ENCODE peak calls at places on chromosome 1, in five cellular contexts. One of them, this sample, is unnamed.

GRCh38 chr1:70754711-70755110 is 292.9 kb downstream of the PTGER3 start:
- DNase-seq in activated T-helper 1 cell treated with anti-CD3 and anti-CD28 coated beads, Interleukin-12 subunit alpha, Interleukin-12 subunit beta, Interleukin-2, Interleukin-4 antibody, amounts not matched to agents 30 ng/mL and 10 ng/mL and 1 ng/mL, durations not matched to agents 14 hours and 24 hours and 36 hours: no peak
- DNase-seq in AG20443: no peak
- DNase-seq in activated naive CD8-positive, alpha-beta T cell treated with anti-CD3 and anti-CD28 coated beads, Interleukin-2, amount 10 ng/mL, durations not matched to agents 7 days and 5 days: no peak
- DNase-seq in activated CD8-positive, alpha-beta memory T cell treated with anti-CD3 and anti-CD28 coated beads for 4 hours: no peak
- DNase-seq in this sample: no peak

GRCh38 chr1:4118746-4119515 is 218.9 kb upstream of the C1orf174 start:
- DNase-seq in activated T-helper 1 cell treated with anti-CD3 and anti-CD28 coated beads, Interleukin-12 subunit alpha, Interleukin-12 subunit beta, Interleukin-2, Interleukin-4 antibody, amounts not matched to agents 30 ng/mL and 10 ng/mL and 1 ng/mL, durations not matched to agents 14 hours and 24 hours and 36 hours: no peak
- DNase-seq in AG20443: no peak
- DNase-seq in activated naive CD8-positive, alpha-beta T cell treated with anti-CD3 and anti-CD28 coated beads, Interleukin-2, amount 10 ng/mL, durations not matched to agents 7 days and 5 days: peak
- DNase-seq in activated CD8-positive, alpha-beta memory T cell treated with anti-CD3 and anti-CD28 coated beads for 4 hours: no peak
- DNase-seq in this sample: no peak

GRCh38 chr1:228163004-228163753 is 2.4 kb upstream of the IBA57 start:
- DNase-seq in activated T-helper 1 cell treated with anti-CD3 and anti-CD28 coated beads, Interleukin-12 subunit alpha, Interleukin-12 subunit beta, Interleukin-2, Interleukin-4 antibody, amounts not matched to agents 30 ng/mL and 10 ng/mL and 1 ng/mL, durations not matched to agents 14 hours and 24 hours and 36 hours: no peak
- DNase-seq in AG20443: peak
- DNase-seq in activated naive CD8-positive, alpha-beta T cell treated with anti-CD3 and anti-CD28 coated beads, Interleukin-2, amount 10 ng/mL, durations not matched to agents 7 days and 5 days: no peak
- DNase-seq in activated CD8-positive, alpha-beta memory T cell treated with anti-CD3 and anti-CD28 coated beads for 4 hours: no peak
- DNase-seq in this sample: no peak

GRCh38 chr1:181015258-181015630 is 7.4 kb downstream of the STX6 start:
- DNase-seq in activated T-helper 1 cell treated with anti-CD3 and anti-CD28 coated beads, Interleukin-12 subunit alpha, Interleukin-12 subunit beta, Interleukin-2, Interleukin-4 antibody, amounts not matched to agents 30 ng/mL and 10 ng/mL and 1 ng/mL, durations not matched to agents 14 hours and 24 hours and 36 hours: no peak
- DNase-seq in AG20443: no peak
- DNase-seq in activated naive CD8-positive, alpha-beta T cell treated with anti-CD3 and anti-CD28 coated beads, Interleukin-2, amount 10 ng/mL, durations not matched to agents 7 days and 5 days: no peak
- DNase-seq in activated CD8-positive, alpha-beta memory T cell treated with anti-CD3 and anti-CD28 coated beads for 4 hours: no peak
- DNase-seq in this sample: no peak

GRCh38 chr1:52534928-52535764 is 17.7 kb downstream of the TUT4 start:
- DNase-seq in activated T-helper 1 cell treated with anti-CD3 and anti-CD28 coated beads, Interleukin-12 subunit alpha, Interleukin-12 subunit beta, Interleukin-2, Interleukin-4 antibody, amounts not matched to agents 30 ng/mL and 10 ng/mL and 1 ng/mL, durations not matched to agents 14 hours and 24 hours and 36 hours: no peak
- DNase-seq in AG20443: peak
- DNase-seq in activated naive CD8-positive, alpha-beta T cell treated with anti-CD3 and anti-CD28 coated beads, Interleukin-2, amount 10 ng/mL, durations not matched to agents 7 days and 5 days: no peak
- DNase-seq in activated CD8-positive, alpha-beta memory T cell treated with anti-CD3 and anti-CD28 coated beads for 4 hours: no peak
- DNase-seq in this sample: no peak

GRCh38 chr1:87279966-87280535 is 48.6 kb upstream of the LMO4 start:
- DNase-seq in activated T-helper 1 cell treated with anti-CD3 and anti-CD28 coated beads, Interleukin-12 subunit alpha, Interleukin-12 subunit beta, Interleukin-2, Interleukin-4 antibody, amounts not matched to agents 30 ng/mL and 10 ng/mL and 1 ng/mL, durations not matched to agents 14 hours and 24 hours and 36 hours: no peak
- DNase-seq in AG20443: no peak
- DNase-seq in activated naive CD8-positive, alpha-beta T cell treated with anti-CD3 and anti-CD28 coated beads, Interleukin-2, amount 10 ng/mL, durations not matched to agents 7 days and 5 days: no peak
- DNase-seq in activated CD8-positive, alpha-beta memory T cell treated with anti-CD3 and anti-CD28 coated beads for 4 hours: no peak
- DNase-seq in this sample: no peak

GRCh38 chr1:99573431-99574217 is 72.3 kb upstream of the PALMD start:
- DNase-seq in activated T-helper 1 cell treated with anti-CD3 and anti-CD28 coated beads, Interleukin-12 subunit alpha, Interleukin-12 subunit beta, Interleukin-2, Interleukin-4 antibody, amounts not matched to agents 30 ng/mL and 10 ng/mL and 1 ng/mL, durations not matched to agents 14 hours and 24 hours and 36 hours: no peak
- DNase-seq in AG20443: no peak
- DNase-seq in activated naive CD8-positive, alpha-beta T cell treated with anti-CD3 and anti-CD28 coated beads, Interleukin-2, amount 10 ng/mL, durations not matched to agents 7 days and 5 days: no peak
- DNase-seq in activated CD8-positive, alpha-beta memory T cell treated with anti-CD3 and anti-CD28 coated beads for 4 hours: no peak
- DNase-seq in this sample: no peak

GRCh38 chr1:231781887-231782286 is 155.3 kb downstream of the DISC1 start:
- DNase-seq in activated T-helper 1 cell treated with anti-CD3 and anti-CD28 coated beads, Interleukin-12 subunit alpha, Interleukin-12 subunit beta, Interleukin-2, Interleukin-4 antibody, amounts not matched to agents 30 ng/mL and 10 ng/mL and 1 ng/mL, durations not matched to agents 14 hours and 24 hours and 36 hours: no peak
- DNase-seq in AG20443: no peak
- DNase-seq in activated naive CD8-positive, alpha-beta T cell treated with anti-CD3 and anti-CD28 coated beads, Interleukin-2, amount 10 ng/mL, durations not matched to agents 7 days and 5 days: no peak
- DNase-seq in activated CD8-positive, alpha-beta memory T cell treated with anti-CD3 and anti-CD28 coated beads for 4 hours: no peak
- DNase-seq in this sample: no peak

GRCh38 chr1:111648826-111649225 is 29.2 kb downstream of the RAP1A start:
- DNase-seq in activated T-helper 1 cell treated with anti-CD3 and anti-CD28 coated beads, Interleukin-12 subunit alpha, Interleukin-12 subunit beta, Interleukin-2, Interleukin-4 antibody, amounts not matched to agents 30 ng/mL and 10 ng/mL and 1 ng/mL, durations not matched to agents 14 hours and 24 hours and 36 hours: no peak
- DNase-seq in AG20443: no peak
- DNase-seq in activated naive CD8-positive, alpha-beta T cell treated with anti-CD3 and anti-CD28 coated beads, Interleukin-2, amount 10 ng/mL, durations not matched to agents 7 days and 5 days: no peak
- DNase-seq in activated CD8-positive, alpha-beta memory T cell treated with anti-CD3 and anti-CD28 coated beads for 4 hours: no peak
- DNase-seq in this sample: no peak